ENCODE peak calls at places on chromosomes 12 and 14, in four cellular contexts. S is suprapubic skin, Y is HepG2, I is transverse colon. U is an unnamed sample.
A peak's percentile ranks its signal among the peaks of the same experiment; 100 is the strongest.

GRCh38 chr12:90622431-90622830 is 332.5 kb downstream of the CCER1 start:
- DNase-seq in Y (no peak), I (no peak), S (no peak), U (no peak)

GRCh38 chr14:84857571-84857970 is 672.4 kb upstream of the FLRT2 start:
- DNase-seq in Y (no peak), S (no peak), I (no peak), U (no peak)

GRCh38 chr12:76698966-76699365 is 64.9 kb upstream of the ZDHHC17 start:
- DNase-seq in Y (no peak), S (no peak), I (no peak), U (no peak)

GRCh38 chr12:121124402-121125109 is 8.1 kb upstream of the P2RX7 start:
- DNase-seq in I (no peak), Y (peak; percentile 90), S (no peak), U (no peak)

GRCh38 chr14:69002069-69002468 is 23.0 kb upstream of the ACTN1 start:
- DNase-seq in Y (peak; percentile 73), S (no peak), I (peak; percentile 27), U (peak; percentile 12)

GRCh38 chr12:122088181-122088810 is 9.7 kb downstream of the MLXIP start:
- DNase-seq in Y (no peak), I (no peak), S (no peak), U (no peak)

GRCh38 chr12:131527092-131527491 is 183.8 kb upstream of the SFSWAP start:
- DNase-seq in I (no peak), Y (no peak), S (no peak), U (no peak)

GRCh38 chr14:104554608-104555401 is 24.8 kb upstream of the C14orf180 start:
- DNase-seq in I (peak; percentile 4), Y (no peak), S (no peak), U (no peak)

GRCh38 chr14:93249128-93249831 is 42.2 kb downstream of the UBR7 start:
- DNase-seq in S (no peak), I (no peak), Y (no peak), U (no peak)

GRCh38 chr14:99412122-99413061 is 68.3 kb downstream of the SETD3 start:
- DNase-seq in Y (no peak), S (no peak), I (no peak), U (no peak)

GRCh38 chr14:92696356-92696755 is 52.1 kb downstream of the LGMN start:
- DNase-seq in I (no peak), Y (no peak), S (no peak), U (no peak)

GRCh38 chr12:30985814-30986452 is 59.4 kb downstream of the TSPAN11 start:
- DNase-seq in I (peak; percentile 23), S (no peak), Y (peak; percentile 33), U (peak; percentile 33)

GRCh38 chr12:29782285-29782820 is 1.4 kb downstream of the TMTC1 start:
- DNase-seq in Y (no peak), I (no peak), S (no peak), U (peak; percentile 11)

GRCh38 chr14:81330619-81331122 is 69.5 kb downstream of the STON2 start:
- DNase-seq in I (no peak), Y (no peak), S (no peak), U (no peak)

GRCh38 chr14:89618821-89619551 is 202.0 kb upstream of the FOXN3 start:
- DNase-seq in Y (peak; percentile 12), S (no peak), I (peak; percentile 76), U (peak; percentile 12)

GRCh38 chr14:24037658-24038037 is 14.2 kb upstream of the CARMIL3 start:
- DNase-seq in S (no peak), I (peak; percentile 56), Y (no peak), U (no peak)

GRCh38 chr12:93713060-93713459 is 35.9 kb downstream of the CRADD start:
- DNase-seq in Y (no peak), S (no peak), I (no peak), U (no peak)

GRCh38 chr12:91507754-91508153 is 325.1 kb upstream of the DCN start:
- DNase-seq in S (no peak), Y (no peak), I (no peak), U (no peak)

GRCh38 chr14:83379371-83379770 is 1845.7 kb upstream of the SEL1L start:
- DNase-seq in S (no peak), Y (no peak), I (no peak), U (no peak)

GRCh38 chr14:68191567-68192321 is 372.2 kb downstream of the RAD51B start:
- DNase-seq in I (no peak), Y (peak; percentile 92), S (no peak), U (peak; percentile 71)

GRCh38 chr14:98138666-98139065 is 1133.3 kb downstream of the BCL11B start:
- DNase-seq in Y (no peak), S (no peak), I (peak; percentile 10), U (peak; percentile 41)

GRCh38 chr12:93407963-93408283 is 30.2 kb downstream of the NUDT4 start:
- DNase-seq in Y (no peak), S (no peak), I (no peak), U (no peak)

GRCh38 chr12:52389313-52390207 is 4.1 kb upstream of the KRT84 start:
- DNase-seq in Y (no peak), I (no peak), S (no peak), U (peak; percentile 22)

GRCh38 chr14:74771409-74771808 is 8.3 kb downstream of the YLPM1 start:
- DNase-seq in S (no peak), I (no peak), Y (no peak), U (no peak)

GRCh38 chr12:65673732-65674131 is 150.6 kb upstream of the HMGA2 start:
- DNase-seq in S (no peak), I (no peak), Y (no peak), U (no peak)

GRCh38 chr14:105422695-105423487 is 3.3 kb downstream of the MTA1 start:
- DNase-seq in I (no peak), Y (no peak), S (no peak), U (peak; percentile 29)

GRCh38 chr12:113749433-113749815 is 216.7 kb downstream of the RBM19 start:
- DNase-seq in S (no peak), Y (no peak), I (no peak), U (no peak)

GRCh38 chr14:79842270-79842669 is 369.0 kb downstream of the DIO2 start:
- DNase-seq in S (no peak), Y (no peak), I (no peak), U (no peak)

GRCh38 chr14:70856851-70857498 is 47.7 kb upstream of the MAP3K9 start:
- DNase-seq in S (no peak), Y (no peak), I (no peak), U (no peak)

GRCh38 chr12:108305520-108305919 is 33.6 kb downstream of the CMKLR1 start:
- DNase-seq in S (peak; percentile 95), Y (no peak), I (peak; percentile 68), U (peak; percentile 21)

GRCh38 chr12:104814944-104815343 is 143.1 kb downstream of the SLC41A2 start:
- DNase-seq in I (no peak), S (no peak), Y (no peak), U (no peak)

GRCh38 chr12:104816845-104817503 is 141.1 kb downstream of the SLC41A2 start:
- DNase-seq in S (no peak), Y (no peak), I (no peak), U (no peak)

DNA sequence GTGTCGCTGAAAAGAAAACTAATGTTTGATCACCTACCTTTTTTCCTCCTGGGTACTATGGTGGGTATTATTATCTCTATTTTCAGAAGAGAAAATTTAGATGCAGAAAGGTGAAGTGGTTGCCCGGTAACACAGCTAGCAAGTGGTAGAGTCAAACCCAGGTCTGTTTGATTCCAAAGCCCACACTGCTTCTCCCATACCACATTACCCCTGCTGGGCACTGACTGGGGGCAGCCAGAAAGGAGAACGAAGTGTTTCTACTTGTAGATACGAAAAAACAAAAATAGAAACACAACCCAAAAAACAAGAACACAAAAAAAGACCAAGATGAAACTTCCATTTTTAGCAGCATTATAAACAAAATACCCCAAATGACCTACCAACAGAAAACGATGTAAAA is 142.2 kb downstream of the SLC41A2 start:
- DNase-seq in S (no peak), Y (no peak), I (no peak), U (no peak)
- H3K9me3 ChIP-seq in S (no peaks in the 10 kb centered on the region), Y (no peaks in the 10 kb centered on the region), I (no peaks in the 10 kb centered on the region), U (no peaks in the 10 kb centered on the region)

GRCh38 chr12:26319511-26319910 is 124.1 kb downstream of the SSPN start:
- DNase-seq in I (no peak), Y (peak; percentile 9), S (peak; percentile 78), U (peak; percentile 39)
- TF ChIP-seq POLR2AphosphoS5 in I (no peak), Y (no peak), S (no peak), U (no peak)

GRCh38 chr12:47517122-47517521 is 188.7 kb downstream of the RPAP3 start:
- DNase-seq in Y (no peak), S (no peak), I (no peak), U (no peak)

GRCh38 chr12:47520029-47520428 is 185.8 kb downstream of the RPAP3 start:
- DNase-seq in S (no peak), Y (no peak), I (no peak), U (no peak)
- H3K9me3 ChIP-seq in S (no peaks in the 10 kb centered on the region), Y (peaks cover 19% of the 10 kb centered on the region), I (no peaks in the 10 kb centered on the region), U (no peaks in the 10 kb centered on the region)

GRCh38 chr12:56164345-56164729 is 6.2 kb downstream of the MYL6 start:
- DNase-seq in S (no peak), I (no peak), Y (no peak), U (no peak)
- TF ChIP-seq POLR2AphosphoS5 in S (no peak), I (no peak), Y (no peak), U (no peak)